ENCODE peak calls at places on chromosomes 6 and 20, in six cellular contexts. J is hepatocyte, T is right atrium auricular region, C is A549, Q is HL-60, S is neural progenitor cell. F is an unnamed sample.

GRCh38 chr6:43129434-43130194 is 41.5 kb upstream of the SRF start:
- DNase-seq in J (peak), T (no peak), S (peak), C (peak), Q (no peak), F (peak)

GRCh38 chr6:25754508-25754907 is at the start of gene SLC17A4:
- DNase-seq in J (no peak), S (no peak), T (no peak), C (no peak), Q (no peak), F (no peak)

GRCh38 chr20:17852323-17852722 is 116.3 kb downstream of the SNX5 start:
- DNase-seq in C (no peak), J (peak), T (no peak), Q (no peak), S (no peak), F (no peak)

GRCh38 chr6:10166031-10166430 is 248.8 kb downstream of the TFAP2A start:
- DNase-seq in T (no peak), Q (peak), S (no peak), J (no peak), C (no peak), F (no peak)

GRCh38 chr6:35445691-35446090 is 6.4 kb upstream of the FANCE start:
- DNase-seq in J (no peak), S (no peak), T (no peak), Q (no peak), C (no peak), F (no peak)

GRCh38 chr6:15615837-15616236 is 47.0 kb downstream of the DTNBP1 start:
- DNase-seq in C (no peak), J (peak), Q (no peak), S (no peak), T (no peak), F (no peak)

GRCh38 chr20:35978041-35978513 is 9.7 kb downstream of the CNBD2 start:
- DNase-seq in S (no peak), C (no peak), J (no peak), Q (peak), T (no peak), F (no peak)

GRCh38 chr6:18323935-18324707 is 59.8 kb upstream of the DEK start:
- DNase-seq in T (no peak), Q (no peak), J (peak), C (peak), S (peak), F (peak)

GRCh38 chr20:1567392-1568165 is 10.1 kb upstream of the SIRPD start:
- DNase-seq in T (no peak), Q (no peak), C (peak), J (peak), S (no peak), F (peak)

GRCh38 chr6:167893416-167893815 is 66.7 kb downstream of the AFDN start:
- DNase-seq in Q (no peak), J (peak), S (no peak), C (no peak), T (no peak), F (peak)

GRCh38 chr20:29740601-29740950 is 1516.9 kb upstream of the DEFB115 start:
- DNase-seq in T (no peak), Q (no peak), S (no peak), C (no peak), J (no peak), F (no peak)

GRCh38 chr20:26324177-26324576 is 627.5 kb upstream of the ZNF337 start:
- DNase-seq in C (no peak), S (no peak), J (no peak), T (no peak), Q (no peak), F (no peak)

GRCh38 chr20:4195499-4195898 is 180.1 kb upstream of the RNF24 start:
- DNase-seq in C (peak), Q (no peak), J (no peak), T (no peak), S (peak), F (peak)

GRCh38 chr6:32608374-32608773 is 18.7 kb upstream of the HLA-DRB1 start:
- DNase-seq in J (no peak), S (peak), Q (no peak), T (no peak), C (no peak), F (no peak)

GRCh38 chr6:117776441-117776840 is 101.2 kb downstream of the NUS1 start:
- DNase-seq in C (no peak), T (no peak), J (no peak), S (no peak), Q (no peak), F (no peak)

GRCh38 chr6:13012977-13013680 is 296.6 kb downstream of the PHACTR1 start:
- DNase-seq in S (peak), J (peak), C (no peak), T (no peak), Q (no peak), F (no peak)

GRCh38 chr6:165662041-165662491 is 975 bp downstream of the PDE10A start:
- DNase-seq in Q (no peak), S (peak), C (peak), T (no peak), J (peak), F (no peak)

GRCh38 chr6:24223131-24223715 is 97.2 kb downstream of the NRSN1 start:
- DNase-seq in J (no peak), Q (no peak), T (no peak), C (peak), S (no peak), F (no peak)

GRCh38 chr6:31634969-31635575 is 14.6 kb downstream of the PRRC2A start:
- DNase-seq in J (no peak), T (no peak), Q (no peak), C (no peak), S (no peak), F (no peak)

GRCh38 chr20:63395723-63396122 is 34.6 kb upstream of the CHRNA4 start:
- DNase-seq in J (no peak), T (no peak), S (no peak), Q (no peak), C (no peak), F (no peak)

GRCh38 chr6:52749546-52750152 is 13.6 kb downstream of the GSTA2 start:
- DNase-seq in T (no peak), Q (no peak), S (no peak), J (no peak), C (no peak), F (no peak)

GRCh38 chr6:35370124-35370741 is 27.9 kb downstream of the PPARD start:
- DNase-seq in S (no peak), Q (peak), C (peak), J (peak), T (peak), F (peak)

GRCh38 chr6:33112148-33112547 is 36.4 kb downstream of the HLA-DPB1 start:
- DNase-seq in C (peak), T (no peak), S (no peak), Q (no peak), J (peak), F (peak)

GRCh38 chr6:166786704-166787293 is 159.7 kb upstream of the RPS6KA2 start:
- DNase-seq in Q (peak), S (peak), J (peak), C (peak), T (peak), F (peak)

GRCh38 chr6:79630400-79630882 is 688 bp upstream of the SH3BGRL2 start:
- DNase-seq in T (no peak), J (no peak), Q (no peak), S (no peak), C (no peak), F (no peak)

GRCh38 chr6:26217714-26218075 is 130.5 kb downstream of the HFE start:
- DNase-seq in S (peak), C (no peak), J (no peak), Q (no peak), T (no peak), F (no peak)

GRCh38 chr20:38125157-38126056 is 39.7 kb downstream of the TGM2 start:
- DNase-seq in J (no peak), Q (no peak), C (peak), T (peak), S (no peak), F (no peak)

GRCh38 chr6:43005844-43006243 is 7.9 kb downstream of the MEA1 start:
- DNase-seq in C (no peak), J (no peak), Q (no peak), S (no peak), T (no peak), F (no peak)

GRCh38 chr6:148240866-148241477 is 101.7 kb upstream of the SASH1 start:
- DNase-seq in J (no peak), C (no peak), S (no peak), T (no peak), Q (no peak), F (no peak)
- H3K27ac ChIP-seq in J (no peak), C (no peak), S (no peak), T (peak), Q (no peak), F (no peak)

DNA sequence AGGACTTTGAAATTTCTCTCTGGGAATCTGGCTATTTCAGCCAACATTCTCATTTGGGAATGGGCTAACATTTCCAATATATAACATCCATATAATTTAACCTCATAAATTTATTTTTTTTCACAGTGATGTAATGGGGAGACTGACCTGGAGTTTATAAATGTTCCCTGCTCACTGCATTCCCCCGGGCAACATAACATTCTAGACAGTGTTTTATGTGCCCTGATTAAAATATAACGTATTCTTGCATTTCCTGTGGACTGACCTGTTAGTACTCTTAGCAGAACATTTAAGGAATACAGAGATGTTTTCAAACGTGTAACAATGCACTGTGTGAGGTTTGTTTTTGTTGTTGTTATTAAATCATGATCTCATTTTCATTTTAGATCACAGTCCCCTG is 20.9 kb downstream of the TSHZ2 start:
- DNase-seq in C (no peak), Q (no peak), J (no peak), S (no peak), T (no peak), F (no peak)
- H3K27ac ChIP-seq in C (no peak), Q (no peak), J (peak), S (no peak), T (peak), F (no peak)

GRCh38 chr20:50083034-50083433 is 29.9 kb downstream of the UBE2V1 start:
- DNase-seq in C (no peak), Q (no peak), J (no peak), T (no peak), S (no peak), F (no peak)

GRCh38 chr20:50073500-50073899 is 39.5 kb downstream of the UBE2V1 start:
- DNase-seq in J (no peak), C (no peak), Q (no peak), S (no peak), T (no peak), F (no peak)

DNA sequence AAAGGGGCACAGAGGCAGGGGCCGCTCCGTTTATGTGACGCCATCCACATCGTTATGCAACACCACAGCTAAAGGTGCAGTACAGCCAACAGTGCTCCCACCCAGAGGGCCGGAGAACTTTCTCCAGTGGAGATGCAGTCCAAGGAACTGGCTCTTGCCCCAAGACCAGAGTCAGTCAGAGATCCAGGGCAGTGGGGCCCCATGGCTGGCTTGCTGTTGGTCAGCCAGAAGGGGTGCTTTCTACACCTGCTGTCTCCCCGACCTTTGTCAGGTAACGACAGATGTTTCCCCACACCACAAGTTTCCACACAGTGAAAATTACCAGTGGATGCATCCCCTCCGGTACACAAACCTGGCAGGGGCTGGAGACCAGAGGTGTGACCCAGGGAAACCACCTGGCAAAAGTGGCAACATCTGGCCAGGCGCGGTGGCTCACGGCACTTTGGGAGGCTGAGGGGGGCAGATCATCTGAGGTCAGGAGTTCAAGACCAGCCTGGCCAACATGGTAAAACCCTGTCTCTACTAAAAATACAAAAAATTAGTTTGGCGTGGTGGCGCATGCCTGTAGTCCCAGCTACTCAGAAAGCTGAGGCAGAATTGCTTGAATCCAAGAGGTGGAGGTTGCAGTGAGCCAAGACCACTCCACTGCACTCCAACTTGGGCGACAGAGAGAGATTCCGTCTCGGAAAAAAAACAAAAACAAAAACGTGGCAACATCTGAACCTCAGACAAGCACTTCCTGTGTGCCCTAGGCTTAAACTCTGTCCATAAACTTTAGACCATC is 34.9 kb downstream of the UBE2V1 start:
- DNase-seq in S (no peak), J (no peak), Q (no peak), C (no peak), T (no peak), F (no peak)
- H3K27ac ChIP-seq in S (no peak), J (no peak), Q (no peak), C (no peak), T (no peak), F (peak)

GRCh38 chr6:136072691-136073090 is 177.4 kb downstream of the MTFR2 start:
- DNase-seq in T (no peak), S (no peak), C (no peak), J (no peak), Q (no peak), F (no peak)

GRCh38 chr6:136073216-136073615 is 176.9 kb downstream of the MTFR2 start:
- DNase-seq in J (no peak), C (no peak), Q (no peak), S (no peak), T (no peak), F (no peak)

GRCh38 chr6:136079701-136080565 is 170.2 kb downstream of the MTFR2 start:
- DNase-seq in Q (no peak), J (no peak), T (no peak), C (peak), S (no peak), F (no peak)

GRCh38 chr6:136077834-136078576 is 172.1 kb downstream of the MTFR2 start:
- DNase-seq in J (no peak), T (no peak), Q (no peak), S (no peak), C (no peak), F (no peak)

DNA sequence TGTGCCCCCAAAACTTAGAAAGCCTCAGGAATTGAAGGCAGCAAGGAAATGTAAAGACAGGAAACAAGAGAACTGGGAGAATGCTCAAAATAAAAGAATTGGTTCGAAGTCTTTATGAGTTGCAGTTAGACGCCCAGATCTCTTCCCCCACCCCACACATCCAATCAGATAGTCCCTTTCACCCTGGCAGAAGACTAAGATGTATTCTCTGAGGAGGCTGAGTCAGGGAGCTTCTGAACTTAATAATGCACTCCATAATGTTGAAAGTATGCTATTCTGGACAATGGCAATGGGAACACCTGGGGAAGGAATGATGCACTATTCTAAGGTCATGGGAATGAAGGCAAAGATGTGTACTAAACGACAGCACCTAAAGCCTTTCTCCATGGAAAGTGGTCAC is 173.6 kb downstream of the MTFR2 start:
- DNase-seq in T (no peak), Q (no peak), C (no peak), S (no peak), J (no peak), F (no peak)
- H3K27ac ChIP-seq in T (no peak), Q (no peak), C (no peak), S (no peak), J (no peak), F (no peak)

DNA sequence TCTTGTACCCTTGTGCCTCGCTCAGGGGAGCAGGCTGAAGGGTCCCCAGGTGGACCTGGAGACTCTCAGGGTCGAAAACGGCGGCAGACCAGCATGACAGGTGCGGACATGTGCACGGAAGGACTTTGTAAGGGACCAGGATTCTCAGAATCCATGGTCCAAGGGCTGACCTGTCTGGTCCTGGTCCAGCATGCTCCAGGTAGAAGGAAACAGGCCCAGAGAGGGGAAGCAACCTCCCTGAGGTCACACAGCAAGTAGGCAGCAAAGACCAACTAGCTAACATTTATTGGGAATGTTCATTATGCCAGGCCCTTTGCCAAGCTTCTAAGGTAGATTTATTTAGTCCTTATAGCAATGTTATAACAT is 5.9 kb downstream of the CDKN1A start:
- DNase-seq in C (no peak), J (no peak), Q (no peak), T (no peak), S (no peak), F (no peak)
- H3K27ac ChIP-seq in C (peak), J (no peak), Q (no peak), T (no peak), S (no peak), F (peak)

DNA sequence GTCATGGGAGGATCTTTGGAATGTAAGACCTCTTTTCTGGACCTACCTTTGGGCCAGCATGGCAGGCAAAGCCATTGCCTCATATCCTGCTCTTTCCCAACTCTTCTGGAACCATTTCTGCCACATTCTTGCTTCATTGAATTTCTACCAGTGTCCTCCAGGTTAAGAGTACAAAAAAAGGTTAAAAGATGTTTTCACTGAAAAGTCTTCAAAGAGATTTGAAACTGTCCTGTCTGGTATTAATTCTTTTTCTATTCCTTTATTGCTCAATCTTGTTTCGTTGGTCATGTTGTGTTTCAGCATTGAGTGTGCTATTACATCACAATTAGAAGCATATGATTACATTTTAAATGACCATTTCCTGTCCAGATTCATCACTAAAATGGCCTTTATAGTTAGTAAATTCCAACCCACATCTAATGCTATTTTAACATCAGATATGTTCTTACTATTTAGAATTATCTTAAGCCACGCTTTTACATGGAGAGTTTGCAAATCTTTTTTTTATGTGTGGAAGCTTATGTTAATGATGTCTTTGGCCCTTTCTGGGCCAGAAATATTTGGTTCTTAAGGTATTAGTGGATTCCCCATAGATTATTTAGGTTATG is 450.9 kb downstream of the GJA1 start:
- DNase-seq in Q (no peak), S (no peak), C (no peak), T (no peak), J (no peak), F (no peak)
- H3K27ac ChIP-seq in Q (no peak), S (no peak), C (no peak), T (no peak), J (peak), F (no peak)

GRCh38 chr20:59583428-59584277 is 20.7 kb upstream of the PHACTR3 start:
- DNase-seq in Q (no peak), S (no peak), T (no peak), J (no peak), C (no peak), F (no peak)

GRCh38 chr20:59587570-59587969 is 16.8 kb upstream of the PHACTR3 start:
- DNase-seq in Q (no peak), T (no peak), J (no peak), S (no peak), C (no peak), F (no peak)

GRCh38 chr20:59584278-59584925 is 19.9 kb upstream of the PHACTR3 start:
- DNase-seq in J (no peak), S (no peak), Q (no peak), T (no peak), C (no peak), F (no peak)

GRCh38 chr20:59586613-59587012 is 17.7 kb upstream of the PHACTR3 start:
- DNase-seq in J (no peak), T (no peak), Q (no peak), S (no peak), C (no peak), F (no peak)

GRCh38 chr20:59585714-59586404 is 18.5 kb upstream of the PHACTR3 start:
- DNase-seq in S (no peak), Q (no peak), J (no peak), T (no peak), C (no peak), F (no peak)
- H3K27ac ChIP-seq in S (no peak), Q (no peak), J (no peak), T (peak), C (no peak), F (no peak)

DNA sequence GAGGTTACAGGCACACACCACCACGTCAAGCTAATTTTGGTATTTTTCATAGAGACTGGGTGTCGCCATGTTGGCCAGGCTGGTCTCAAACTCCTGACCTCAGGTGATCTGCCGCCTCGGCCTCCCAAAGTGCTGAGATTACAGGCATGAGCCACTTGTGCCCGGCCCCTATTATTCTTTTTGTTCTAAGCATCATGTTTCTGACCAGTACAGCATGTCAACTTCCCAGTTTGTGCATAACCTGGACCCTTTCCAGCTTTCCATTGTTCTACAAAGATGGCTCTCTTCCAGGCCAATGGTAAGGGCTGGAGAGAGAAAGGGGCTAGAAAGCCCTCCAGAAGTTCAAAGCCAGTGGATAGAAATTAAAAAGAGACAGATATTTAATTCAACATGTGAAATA is 91.3 kb upstream of the TNFAIP3 start:
- DNase-seq in J (no peak), Q (no peak), T (no peak), C (no peak), S (no peak), F (no peak)
- H3K27ac ChIP-seq in J (peak), Q (no peak), T (no peak), C (no peak), S (no peak), F (no peak)

DNA sequence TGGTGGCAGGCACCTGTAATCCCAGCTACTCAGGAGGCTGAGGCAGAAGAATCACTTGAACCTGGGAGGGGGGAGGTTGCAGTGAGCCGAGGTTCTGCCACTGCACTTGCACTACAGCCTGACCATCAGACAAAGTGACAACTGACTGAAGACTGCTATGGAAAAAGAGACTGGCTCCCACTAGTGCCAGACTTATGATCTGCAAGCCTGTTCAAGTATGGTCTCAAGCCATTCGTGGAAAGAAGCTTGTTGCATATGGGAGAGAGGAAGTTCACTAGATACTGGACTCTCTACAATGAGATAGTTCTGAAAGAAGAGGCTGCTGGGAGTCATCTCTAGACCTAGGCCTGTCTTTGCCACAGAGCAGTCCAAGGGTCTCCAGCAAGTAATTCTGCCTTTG is 26.7 kb downstream of the MDN1 start:
- DNase-seq in S (peak), J (peak), T (no peak), C (peak), Q (peak), F (peak)
- H3K27ac ChIP-seq in S (no peak), J (no peak), T (peak), C (no peak), Q (no peak), F (no peak)

F was measured in RWPE1.